ENCODE peak calls at places on chromosomes 16 and 17, in four cellular contexts. Z is lower leg skin, D is fibroblast of lung, W is fibroblast of mammary gland. S is an unnamed sample.

GRCh38 chr17:17125136-17126084 is 80.7 kb downstream of the PLD6 start:
- DNase-seq in W (peak), D (no peak), Z (no peak), S (no peak)

GRCh38 chr16:16131204-16131603 is 92.1 kb downstream of the ABCC6 start:
- DNase-seq in Z (no peak), D (no peak), W (no peak), S (no peak)

GRCh38 chr17:54261465-54261864 is 438.7 kb downstream of the KIF2B start:
- DNase-seq in W (no peak), D (no peak), Z (no peak), S (no peak)

GRCh38 chr16:48978501-48978900 is 303.1 kb downstream of the CBLN1 start:
- DNase-seq in W (peak), Z (no peak), D (no peak), S (no peak)

GRCh38 chr16:17155480-17155879 is 315.3 kb downstream of the XYLT1 start:
- DNase-seq in Z (no peak), W (no peak), D (no peak), S (no peak)

GRCh38 chr16:10126686-10127085 is 55.5 kb downstream of the GRIN2A start:
- DNase-seq in D (peak), Z (no peak), W (peak), S (no peak)

GRCh38 chr17:32931686-32932085 is 3.7 kb downstream of the TMEM98 start:
- DNase-seq in W (peak), D (peak), Z (no peak), S (no peak)

GRCh38 chr17:74211141-74211928 is 2.0 kb upstream of the TTYH2 start:
- DNase-seq in Z (no peak), D (peak), W (peak), S (no peak)

GRCh38 chr17:50297407-50297865 is 23.2 kb downstream of the TMEM92 start:
- DNase-seq in D (peak), Z (peak), W (peak), S (peak)

GRCh38 chr17:66468241-66469087 is 166.1 kb downstream of the PRKCA start:
- DNase-seq in W (no peak), D (peak), Z (peak), S (no peak)

GRCh38 chr16:49857423-49858181 is 1.7 kb upstream of the ZNF423 start:
- DNase-seq in D (peak), W (peak), Z (no peak), S (peak)

GRCh38 chr16:50467943-50468748 is 80.0 kb upstream of the NKD1 start:
- DNase-seq in Z (peak), W (no peak), D (peak), S (peak)

GRCh38 chr16:69040144-69040909 is 65.1 kb upstream of the HAS3 start:
- DNase-seq in D (peak), W (peak), Z (no peak), S (no peak)

GRCh38 chr16:73996624-73997339 is 299.8 kb upstream of the PSMD7 start:
- DNase-seq in Z (no peak), W (no peak), D (no peak), S (no peak)

GRCh38 chr16:48676836-48677235 is 66.9 kb upstream of the N4BP1 start:
- DNase-seq in Z (no peak), D (no peak), W (peak), S (no peak)

GRCh38 chr16:56742030-56742984 is 12.4 kb downstream of the NUP93 start:
- DNase-seq in Z (no peak), D (peak), W (peak), S (no peak)

GRCh38 chr17:59845595-59846390 is 47.0 kb downstream of the TUBD1 start:
- DNase-seq in Z (peak), W (peak), D (peak), S (no peak)

GRCh38 chr17:82396601-82397435 is 21.3 kb upstream of the HEXD start:
- DNase-seq in D (peak), W (peak), Z (no peak), S (no peak)

GRCh38 chr16:70736454-70737376 is 50.9 kb upstream of the MTSS2 start:
- DNase-seq in W (peak), D (no peak), Z (no peak), S (no peak)

GRCh38 chr16:2904100-2904921 is 7.4 kb upstream of the FLYWCH1 start:
- DNase-seq in Z (peak), W (peak), D (peak), S (peak)

GRCh38 chr17:6080711-6081430 is 10.7 kb downstream of the WSCD1 start:
- DNase-seq in D (no peak), Z (no peak), W (no peak), S (no peak)

GRCh38 chr16:84481051-84481735 is 23.3 kb downstream of the MEAK7 start:
- DNase-seq in Z (peak), D (no peak), W (no peak), S (no peak)

GRCh38 chr17:70172449-70172848 is 3.1 kb downstream of the KCNJ2 start:
- DNase-seq in W (no peak), Z (no peak), D (peak), S (no peak)

GRCh38 chr16:58628845-58629680 is 563 bp downstream of the CNOT1 start:
- DNase-seq in D (peak), Z (peak), W (peak), S (no peak)

GRCh38 chr16:50771366-50771765 is 29.5 kb downstream of the CYLD start:
- DNase-seq in Z (no peak), D (peak), W (peak), S (no peak)

GRCh38 chr16:2223375-2224182 is at the start of gene E4F1:
- DNase-seq in D (peak), W (peak), Z (peak), S (peak)

GRCh38 chr17:49696233-49696761 is 11.5 kb downstream of the SLC35B1 start:
- DNase-seq in Z (no peak), D (peak), W (no peak), S (peak)

GRCh38 chr17:31511583-31511982 is 120.1 kb downstream of the RAB11FIP4 start:
- DNase-seq in D (no peak), W (no peak), Z (no peak), S (no peak)

GRCh38 chr16:7602424-7602935 is 269.8 kb downstream of the RBFOX1 start:
- DNase-seq in Z (no peak), W (no peak), D (no peak), S (no peak)

GRCh38 chr16:13935408-13935807 is 15.5 kb downstream of the ERCC4 start:
- DNase-seq in D (no peak), W (no peak), Z (no peak), S (no peak)

DNA sequence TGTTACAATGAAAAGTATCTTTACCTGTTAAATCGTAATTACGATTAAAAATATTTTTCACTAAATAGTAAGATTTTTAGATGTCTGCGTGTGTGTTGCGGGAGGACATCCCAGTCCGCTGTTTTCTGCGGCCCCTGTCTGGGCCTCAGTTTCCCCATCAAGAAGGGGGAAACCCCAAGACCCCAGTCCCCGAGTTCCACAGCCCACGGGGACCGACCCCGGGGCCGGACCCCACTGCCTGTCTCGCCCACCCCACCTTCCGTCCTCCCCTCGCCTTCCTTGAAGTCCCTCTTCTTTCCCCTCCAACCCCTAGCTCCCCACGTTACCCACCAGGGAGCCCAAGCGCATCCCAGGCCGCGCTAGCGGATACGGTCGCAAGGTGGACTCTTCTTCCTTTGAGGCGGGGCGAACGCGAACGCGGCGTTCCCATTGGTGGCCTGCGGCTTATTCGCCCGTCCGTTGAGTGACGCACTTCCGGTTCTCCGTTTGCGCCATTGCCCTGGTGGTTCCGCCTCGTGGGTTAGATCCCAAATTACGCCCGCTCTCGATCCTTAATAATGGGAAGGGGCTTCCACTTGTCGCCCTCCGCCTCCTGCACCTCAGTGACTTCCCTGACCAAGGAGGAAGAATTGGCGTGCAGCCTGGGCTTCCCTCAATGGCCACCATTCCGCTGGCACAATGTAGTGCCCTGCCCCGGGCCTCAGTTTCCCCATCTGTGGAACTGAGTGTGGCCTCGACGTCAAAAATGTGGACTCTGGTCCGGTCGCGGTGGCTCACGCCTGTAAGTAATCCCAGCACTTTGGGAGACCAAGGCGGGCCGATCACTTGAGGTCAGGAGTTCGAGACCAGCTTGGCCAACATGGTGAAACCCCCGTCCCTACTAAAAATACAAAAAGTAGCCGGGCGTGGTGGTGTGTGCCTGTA is at the start of gene NSMCE1:
- DNase-seq in D (peak), W (peak), Z (peak), S (peak)
- TF ChIP-seq CTCF in D (peak), W (peak), Z (no peak), S (no peak)

GRCh38 chr17:58330544-58330996 is 2.0 kb upstream of the TSPOAP1 start:
- DNase-seq in D (no peak), W (no peak), Z (no peak), S (no peak)

GRCh38 chr17:58327363-58328194 is 1.0 kb downstream of the TSPOAP1 start:
- DNase-seq in W (no peak), Z (no peak), D (peak), S (no peak)

GRCh38 chr17:58328195-58329034 is at the start of gene TSPOAP1:
- DNase-seq in D (no peak), Z (no peak), W (no peak), S (peak)

GRCh38 chr17:58329808-58330543 is 1.4 kb upstream of the TSPOAP1 start:
- DNase-seq in D (no peak), Z (no peak), W (no peak), S (no peak)

DNA sequence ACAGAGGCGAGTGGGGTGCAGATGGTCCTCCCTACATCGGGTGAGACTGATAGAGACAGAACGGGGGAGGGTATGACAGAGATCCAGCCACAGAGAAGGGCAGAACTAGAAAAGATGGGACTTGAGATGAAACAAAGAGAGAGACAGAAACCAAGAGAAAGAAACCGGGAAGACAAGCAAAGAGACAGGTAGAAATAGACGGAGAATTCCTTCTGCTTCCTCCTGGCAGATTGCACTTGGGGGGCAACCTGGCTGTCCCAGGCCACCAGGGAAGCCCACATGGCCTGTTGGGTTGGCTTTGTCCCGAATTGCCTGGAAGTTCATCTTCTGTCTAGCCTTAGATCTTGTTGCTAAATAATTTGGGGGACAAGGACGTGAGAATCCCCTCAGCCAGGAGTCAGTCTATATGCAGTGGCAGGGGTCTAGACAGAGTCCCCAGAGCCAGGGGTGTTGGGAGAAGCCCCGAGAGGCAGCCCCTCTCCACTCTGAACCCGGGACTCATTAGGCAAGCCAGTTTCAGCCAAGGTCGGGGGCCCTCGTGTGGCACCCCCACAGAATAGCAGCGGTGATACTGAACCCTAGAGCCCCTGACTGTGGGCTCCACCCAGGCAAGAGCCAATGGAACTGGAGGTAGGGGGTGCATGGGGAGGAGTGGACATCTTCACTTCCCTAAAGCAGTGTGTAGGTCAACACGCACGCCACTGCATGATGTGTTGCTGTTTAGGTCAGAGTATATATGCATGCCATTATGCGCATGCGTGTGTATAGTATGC is 626 bp upstream of the TSPOAP1 start:
- DNase-seq in D (no peak), Z (no peak), W (no peak), S (peak)
- TF ChIP-seq CTCF in D (peak), Z (no peak), W (peak), S (peak)

GRCh38 chr17:48561894-48562810 is 16.0 kb downstream of the HOXB4 start:
- DNase-seq in W (no peak), D (no peak), Z (no peak), S (peak)
- TF ChIP-seq CTCF in W (peak), D (peak), Z (no peak), S (no peak)

GRCh38 chr17:35540589-35541404 is 3.3 kb upstream of the SLFN12L start:
- DNase-seq in D (peak), W (peak), Z (no peak), S (peak)
- TF ChIP-seq CTCF in D (no peak), W (no peak), Z (no peak), S (no peak)

GRCh38 chr17:61395409-61395982 is 4.1 kb upstream of the TBX2 start:
- DNase-seq in Z (no peak), W (no peak), D (no peak), S (no peak)

GRCh38 chr17:61398721-61399130 is 917 bp upstream of the TBX2 start:
- DNase-seq in D (no peak), W (no peak), Z (no peak), S (peak)

GRCh38 chr17:61396586-61397085 is 3.0 kb upstream of the TBX2 start:
- DNase-seq in D (no peak), Z (no peak), W (no peak), S (peak)

GRCh38 chr17:61395983-61396585 is 3.6 kb upstream of the TBX2 start:
- DNase-seq in W (no peak), D (no peak), Z (no peak), S (no peak)

GRCh38 chr17:61397086-61397842 is 2.4 kb upstream of the TBX2 start:
- DNase-seq in D (no peak), Z (no peak), W (no peak), S (peak)
- TF ChIP-seq CTCF in D (peak), Z (no peak), W (peak), S (no peak)

GRCh38 chr16:72500545-72500944 is 328.6 kb upstream of the PMFBP1 start:
- DNase-seq in Z (no peak), D (no peak), W (no peak), S (no peak)

GRCh38 chr16:72502654-72503005 is 330.7 kb upstream of the PMFBP1 start:
- DNase-seq in Z (no peak), D (no peak), W (no peak), S (no peak)

DNA sequence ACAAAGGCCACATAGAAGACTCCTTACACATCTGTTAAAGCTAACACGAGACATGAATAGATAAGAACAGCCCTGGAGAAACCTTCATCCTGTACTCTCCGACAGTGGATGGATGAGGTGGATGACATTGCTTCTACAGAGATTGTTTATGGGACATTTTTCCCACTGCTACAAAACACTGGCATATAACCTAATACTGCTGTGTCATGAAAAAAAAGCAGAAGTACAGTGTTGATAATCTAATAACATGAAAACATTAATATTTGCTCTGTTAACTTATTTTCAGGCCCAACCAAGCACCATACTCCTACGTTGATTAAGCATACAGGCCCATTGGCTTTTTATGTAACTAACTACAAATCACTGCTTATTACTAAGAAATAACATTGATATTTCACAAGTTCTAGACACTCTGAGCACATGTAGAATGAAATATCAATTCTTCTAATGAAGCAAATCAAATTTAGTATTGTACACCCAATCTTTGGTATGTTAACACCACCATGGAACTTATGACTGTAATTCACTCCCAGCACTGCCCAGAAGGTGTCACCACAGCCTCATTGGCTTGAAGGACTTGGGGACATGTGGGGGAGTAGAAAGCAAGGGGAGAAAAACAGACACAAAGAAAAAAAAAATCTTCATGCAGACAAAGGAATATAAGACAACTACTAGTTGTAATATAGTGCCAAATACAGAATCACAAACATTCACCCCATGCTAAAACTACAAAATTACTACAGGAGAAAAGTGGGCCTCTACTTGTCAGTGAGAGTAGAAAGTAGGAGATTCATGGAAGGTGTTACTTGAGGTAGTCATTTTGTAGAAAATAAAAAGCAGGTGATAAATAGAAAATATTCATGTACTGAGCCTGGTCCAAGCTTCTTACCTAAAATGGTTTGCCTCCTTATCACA is 330.0 kb upstream of the PMFBP1 start:
- DNase-seq in D (peak), Z (no peak), W (peak), S (peak)
- TF ChIP-seq CTCF in D (peak), Z (no peak), W (peak), S (peak)